ENCODE peak calls at places on chromosomes 16 and 17, in five cellular contexts. R, F, L, X and N are unnamed samples.
A peak's percentile ranks its signal among the peaks of the same experiment; 100 is the strongest.

GRCh38 chr16:67116388-67117311 is 6.9 kb downstream of the PHAF1 start:
- DNase-seq in R (no peak), F (no peak), L (no peak), X (no peak), N (no peak)

GRCh38 chr16:66512589-66513404 is 37.1 kb downstream of the TK2 start:
- DNase-seq in R (no peak), F (no peak), L (peak; percentile 72), X (no peak), N (no peak)

GRCh38 chr17:82957469-82957795 is 117.6 kb upstream of the ZNF750 start:
- DNase-seq in R (no peak), F (no peak), L (no peak), X (no peak), N (no peak)

GRCh38 chr16:31003744-31004143 is 6.7 kb downstream of the STX1B start:
- DNase-seq in R (no peak), F (no peak), L (no peak), X (no peak), N (no peak)

GRCh38 chr17:1229354-1229890 is 40.8 kb upstream of the BHLHA9 start:
- DNase-seq in R (no peak), F (peak; percentile 25), L (peak; percentile 90), X (peak; percentile 25), N (peak; percentile 93)

GRCh38 chr16:11219188-11219587 is 36.8 kb downstream of the SOCS1 start:
- DNase-seq in R (no peak), F (no peak), L (no peak), X (no peak), N (no peak)

GRCh38 chr16:47732122-47732805 is 271.1 kb downstream of the PHKB start:
- DNase-seq in R (peak; percentile 20), F (no peak), L (no peak), X (no peak), N (no peak)

GRCh38 chr17:81509687-81510523 is 2.7 kb downstream of the ACTG1 start:
- DNase-seq in R (peak; percentile 45), F (no peak), L (no peak), X (peak; percentile 22), N (no peak)

GRCh38 chr16:75476817-75477216 is 12.3 kb upstream of the TMEM170A start:
- DNase-seq in R (no peak), F (no peak), L (no peak), X (no peak), N (no peak)

GRCh38 chr16:1877089-1877488 is 5.1 kb upstream of the MEIOB start:
- DNase-seq in R (no peak), F (no peak), L (no peak), X (no peak), N (no peak)

GRCh38 chr16:72285324-72285723 is 113.4 kb upstream of the PMFBP1 start:
- DNase-seq in R (no peak), F (no peak), L (no peak), X (no peak), N (no peak)

GRCh38 chr17:1649844-1650409 is at the start of gene RILP:
- DNase-seq in R (peak; percentile 59), F (no peak), L (peak; percentile 80), X (no peak), N (peak; percentile 95)

GRCh38 chr17:11803635-11804034 is 193.6 kb downstream of the ZNF18 start:
- DNase-seq in R (no peak), F (no peak), L (no peak), X (no peak), N (no peak)

GRCh38 chr17:1255041-1255440 is 15.2 kb upstream of the BHLHA9 start:
- DNase-seq in R (no peak), F (no peak), L (no peak), X (no peak), N (no peak)

GRCh38 chr17:79201536-79202227 is 127.1 kb downstream of the ENGASE start:
- DNase-seq in R (peak; percentile 96), F (no peak), L (no peak), X (no peak), N (no peak)

GRCh38 chr17:66667491-66668030 is 167.4 kb upstream of the CACNG5 start:
- DNase-seq in R (no peak), F (peak; percentile 55), L (no peak), X (peak; percentile 72), N (no peak)

GRCh38 chr17:63275318-63275967 is 170.7 kb downstream of the CYB561 start:
- DNase-seq in R (peak; percentile 86), F (no peak), L (no peak), X (no peak), N (no peak)

GRCh38 chr16:66131156-66131807 is 235.2 kb upstream of the CDH5 start:
- DNase-seq in R (no peak), F (no peak), L (no peak), X (no peak), N (no peak)

GRCh38 chr16:83771306-83771942 is 36.4 kb upstream of the HSBP1 start:
- DNase-seq in R (peak; percentile 15), F (no peak), L (peak; percentile 82), X (no peak), N (no peak)

GRCh38 chr16:79751785-79752184 is 151.2 kb upstream of the MAF start:
- DNase-seq in R (peak; percentile 45), F (no peak), L (peak; percentile 70), X (no peak), N (no peak)

GRCh38 chr17:50127661-50128361 is 2.1 kb downstream of the SAMD14 start:
- DNase-seq in R (peak; percentile 45), F (no peak), L (no peak), X (no peak), N (no peak)

GRCh38 chr16:49453983-49454382 is 80.4 kb downstream of the C16orf78 start:
- DNase-seq in R (no peak), F (no peak), L (no peak), X (no peak), N (peak; percentile 30)

GRCh38 chr17:75689441-75689873 is 22.3 kb downstream of the SAP30BP start:
- DNase-seq in R (no peak), F (peak; percentile 8), L (no peak), X (peak; percentile 23), N (no peak)

GRCh38 chr17:29138184-29138955 is 41.8 kb downstream of the MYO18A start:
- DNase-seq in R (peak; percentile 47), F (peak; percentile 51), L (peak; percentile 42), X (no peak), N (no peak)

GRCh38 chr17:64682261-64683181 is 20.4 kb upstream of the SMURF2 start:
- DNase-seq in R (peak; percentile 58), F (no peak), L (no peak), X (no peak), N (no peak)

GRCh38 chr17:2176484-2177175 is 121.7 kb downstream of the HIC1 start:
- DNase-seq in R (no peak), F (no peak), L (no peak), X (no peak), N (no peak)

GRCh38 chr17:10099051-10099571 is 99.3 kb downstream of the GAS7 start:
- DNase-seq in R (no peak), F (no peak), L (no peak), X (no peak), N (no peak)

GRCh38 chr17:3659541-3660111 is 8.8 kb downstream of the TAX1BP3 start:
- DNase-seq in R (peak; percentile 84), F (no peak), L (peak; percentile 92), X (no peak), N (no peak)

GRCh38 chr16:67897231-67897630 is 4.2 kb downstream of the PSKH1 start:
- DNase-seq in R (no peak), F (no peak), L (peak; percentile 69), X (no peak), N (no peak)

GRCh38 chr16:56610609-56611111 is 2.3 kb downstream of the MT2A start:
- DNase-seq in R (no peak), F (no peak), L (no peak), X (no peak), N (no peak)